ENCODE peak calls at places on chromosomes 5 and 9, in seven cellular contexts. One of them, this sample, is unnamed.

GRCh38 chr9:108869092-108869725 is 7.1 kb downstream of the ACTL7A start:
- DNase-seq in midbrain: no peak
- DNase-seq in LoVo: peak
- DNase-seq in AG10803: peak
- DNase-seq in fibroblast of pulmonary artery: peak
- DNase-seq in mesenchymal stem cell: peak
- DNase-seq in HCEC 1CT: peak
- DNase-seq in this sample: peak

GRCh38 chr5:116361171-116361967 is 213.3 kb downstream of the SEMA6A start:
- DNase-seq in fibroblast of pulmonary artery: peak
- DNase-seq in mesenchymal stem cell: peak
- DNase-seq in HCEC 1CT: no peak
- DNase-seq in LoVo: no peak
- DNase-seq in AG10803: peak
- DNase-seq in midbrain: peak
- DNase-seq in this sample: no peak

GRCh38 chr5:15510092-15510491 is 10.1 kb downstream of the FBXL7 start:
- DNase-seq in HCEC 1CT: peak
- DNase-seq in LoVo: no peak
- DNase-seq in midbrain: no peak
- DNase-seq in AG10803: peak
- DNase-seq in fibroblast of pulmonary artery: peak
- DNase-seq in mesenchymal stem cell: no peak
- DNase-seq in this sample: peak

GRCh38 chr9:70672136-70672535 is 257.7 kb upstream of the KLF9 start:
- DNase-seq in fibroblast of pulmonary artery: peak
- DNase-seq in HCEC 1CT: peak
- DNase-seq in mesenchymal stem cell: no peak
- DNase-seq in midbrain: no peak
- DNase-seq in AG10803: no peak
- DNase-seq in LoVo: no peak
- DNase-seq in this sample: no peak

GRCh38 chr5:173412566-173412965 is 84.4 kb upstream of the STC2 start:
- DNase-seq in fibroblast of pulmonary artery: no peak
- DNase-seq in AG10803: no peak
- DNase-seq in HCEC 1CT: no peak
- DNase-seq in mesenchymal stem cell: no peak
- DNase-seq in LoVo: no peak
- DNase-seq in midbrain: peak
- DNase-seq in this sample: no peak

GRCh38 chr5:89043676-89044075 is 160.7 kb upstream of the MEF2C start:
- DNase-seq in mesenchymal stem cell: no peak
- DNase-seq in LoVo: no peak
- DNase-seq in fibroblast of pulmonary artery: no peak
- DNase-seq in AG10803: no peak
- DNase-seq in midbrain: no peak
- DNase-seq in HCEC 1CT: peak
- DNase-seq in this sample: peak

GRCh38 chr9:4306066-4306787 is 6.4 kb upstream of the GLIS3 start:
- DNase-seq in mesenchymal stem cell: peak
- DNase-seq in AG10803: peak
- DNase-seq in LoVo: no peak
- DNase-seq in fibroblast of pulmonary artery: peak
- DNase-seq in HCEC 1CT: no peak
- DNase-seq in midbrain: no peak
- DNase-seq in this sample: peak

GRCh38 chr9:36100532-36100931 is 36.0 kb upstream of the GLIPR2 start:
- DNase-seq in midbrain: no peak
- DNase-seq in LoVo: no peak
- DNase-seq in fibroblast of pulmonary artery: peak
- DNase-seq in HCEC 1CT: peak
- DNase-seq in AG10803: peak
- DNase-seq in mesenchymal stem cell: peak
- DNase-seq in this sample: peak

GRCh38 chr5:59275537-59276276 is 617.8 kb downstream of the PDE4D start:
- DNase-seq in AG10803: peak
- DNase-seq in HCEC 1CT: peak
- DNase-seq in midbrain: peak
- DNase-seq in fibroblast of pulmonary artery: peak
- DNase-seq in LoVo: peak
- DNase-seq in mesenchymal stem cell: peak
- DNase-seq in this sample: no peak

GRCh38 chr5:160699301-160699700 is 152.7 kb downstream of the ATP10B start:
- DNase-seq in midbrain: no peak
- DNase-seq in AG10803: no peak
- DNase-seq in mesenchymal stem cell: no peak
- DNase-seq in fibroblast of pulmonary artery: no peak
- DNase-seq in LoVo: peak
- DNase-seq in HCEC 1CT: no peak
- DNase-seq in this sample: no peak

GRCh38 chr9:118318770-118319443 is 614.7 kb downstream of the TLR4 start:
- DNase-seq in fibroblast of pulmonary artery: no peak
- DNase-seq in mesenchymal stem cell: no peak
- DNase-seq in midbrain: no peak
- DNase-seq in LoVo: no peak
- DNase-seq in HCEC 1CT: no peak
- DNase-seq in AG10803: no peak
- DNase-seq in this sample: no peak

GRCh38 chr9:91945277-91946074 is 4.6 kb downstream of the ROR2 start:
- DNase-seq in fibroblast of pulmonary artery: peak
- DNase-seq in AG10803: peak
- DNase-seq in midbrain: no peak
- DNase-seq in HCEC 1CT: peak
- DNase-seq in mesenchymal stem cell: peak
- DNase-seq in LoVo: peak
- DNase-seq in this sample: no peak

GRCh38 chr5:139654875-139655491 is 6.8 kb downstream of the CXXC5 start:
- DNase-seq in midbrain: no peak
- DNase-seq in HCEC 1CT: no peak
- DNase-seq in mesenchymal stem cell: peak
- DNase-seq in AG10803: no peak
- DNase-seq in LoVo: no peak
- DNase-seq in fibroblast of pulmonary artery: no peak
- DNase-seq in this sample: no peak

GRCh38 chr5:18881615-18882014 is 1106.4 kb downstream of the CDH18 start:
- DNase-seq in mesenchymal stem cell: no peak
- DNase-seq in fibroblast of pulmonary artery: no peak
- DNase-seq in AG10803: no peak
- DNase-seq in LoVo: no peak
- DNase-seq in HCEC 1CT: peak
- DNase-seq in midbrain: no peak
- DNase-seq in this sample: no peak

GRCh38 chr5:6733411-6734242 is 20.4 kb downstream of the TENT4A start:
- DNase-seq in mesenchymal stem cell: peak
- DNase-seq in midbrain: no peak
- DNase-seq in HCEC 1CT: peak
- DNase-seq in fibroblast of pulmonary artery: peak
- DNase-seq in LoVo: no peak
- DNase-seq in AG10803: peak
- DNase-seq in this sample: no peak

GRCh38 chr9:75101004-75101601 is 12.8 kb downstream of the OSTF1 start:
- DNase-seq in midbrain: no peak
- DNase-seq in AG10803: no peak
- DNase-seq in HCEC 1CT: no peak
- DNase-seq in mesenchymal stem cell: no peak
- DNase-seq in fibroblast of pulmonary artery: no peak
- DNase-seq in LoVo: no peak
- DNase-seq in this sample: no peak

GRCh38 chr5:169954786-169955185 is 25.5 kb downstream of the INSYN2B start:
- DNase-seq in AG10803: no peak
- DNase-seq in mesenchymal stem cell: no peak
- DNase-seq in LoVo: no peak
- DNase-seq in midbrain: no peak
- DNase-seq in HCEC 1CT: no peak
- DNase-seq in fibroblast of pulmonary artery: no peak
- DNase-seq in this sample: no peak

GRCh38 chr5:120794121-120794520 is 330.0 kb downstream of the PRR16 start:
- DNase-seq in AG10803: peak
- DNase-seq in HCEC 1CT: peak
- DNase-seq in LoVo: no peak
- DNase-seq in mesenchymal stem cell: no peak
- DNase-seq in fibroblast of pulmonary artery: no peak
- DNase-seq in midbrain: no peak
- DNase-seq in this sample: no peak

GRCh38 chr9:130451509-130452388 is 7.0 kb downstream of the ASS1 start:
- DNase-seq in AG10803: peak
- DNase-seq in LoVo: peak
- DNase-seq in mesenchymal stem cell: peak
- DNase-seq in fibroblast of pulmonary artery: peak
- DNase-seq in midbrain: no peak
- DNase-seq in HCEC 1CT: peak
- DNase-seq in this sample: peak

GRCh38 chr9:124617477-124618141 is 110.4 kb upstream of the NR5A1 start:
- DNase-seq in midbrain: peak
- DNase-seq in mesenchymal stem cell: peak
- DNase-seq in AG10803: peak
- DNase-seq in LoVo: peak
- DNase-seq in fibroblast of pulmonary artery: peak
- DNase-seq in HCEC 1CT: peak
- DNase-seq in this sample: peak

GRCh38 chr5:151195622-151196021 is 28.3 kb downstream of the CCDC69 start:
- DNase-seq in LoVo: no peak
- DNase-seq in HCEC 1CT: peak
- DNase-seq in AG10803: peak
- DNase-seq in midbrain: no peak
- DNase-seq in fibroblast of pulmonary artery: peak
- DNase-seq in mesenchymal stem cell: no peak
- DNase-seq in this sample: no peak

GRCh38 chr9:105438136-105438839 is 9.5 kb upstream of the FSD1L start:
- DNase-seq in fibroblast of pulmonary artery: peak
- DNase-seq in AG10803: peak
- DNase-seq in HCEC 1CT: peak
- DNase-seq in midbrain: no peak
- DNase-seq in LoVo: no peak
- DNase-seq in mesenchymal stem cell: peak
- DNase-seq in this sample: no peak

GRCh38 chr5:505946-506555 is 18.2 kb downstream of the SLC9A3 start:
- DNase-seq in HCEC 1CT: no peak
- DNase-seq in midbrain: no peak
- DNase-seq in fibroblast of pulmonary artery: no peak
- DNase-seq in AG10803: no peak
- DNase-seq in LoVo: no peak
- DNase-seq in mesenchymal stem cell: no peak
- DNase-seq in this sample: no peak

GRCh38 chr9:131545003-131545785 is at the start of gene PRRT1B:
- DNase-seq in HCEC 1CT: no peak
- DNase-seq in midbrain: no peak
- DNase-seq in fibroblast of pulmonary artery: no peak
- DNase-seq in LoVo: peak
- DNase-seq in AG10803: no peak
- DNase-seq in mesenchymal stem cell: no peak
- DNase-seq in this sample: no peak

GRCh38 chr5:74555991-74556390 is 84.5 kb downstream of the ENC1 start:
- DNase-seq in LoVo: no peak
- DNase-seq in mesenchymal stem cell: no peak
- DNase-seq in fibroblast of pulmonary artery: no peak
- DNase-seq in midbrain: no peak
- DNase-seq in AG10803: no peak
- DNase-seq in HCEC 1CT: no peak
- DNase-seq in this sample: no peak

GRCh38 chr5:159773062-159773924 is 143.0 kb upstream of the ADRA1B start:
- DNase-seq in AG10803: peak
- DNase-seq in fibroblast of pulmonary artery: peak
- DNase-seq in LoVo: peak
- DNase-seq in mesenchymal stem cell: peak
- DNase-seq in midbrain: peak
- DNase-seq in HCEC 1CT: peak
- DNase-seq in this sample: peak